ENCODE peak calls at places on chromosomes 7 and 10, in five cellular contexts. B is GM12878, U is HepG2, H is A549, C is K562. F is an unnamed sample.

GRCh38 chr10:43151371-43151770 is 13.1 kb downstream of the CSGALNACT2 start:
- DNase-seq in B (no peak), U (no peak), H (no peak), C (no peak), F (no peak)

GRCh38 chr7:11130012-11130411 is 156.3 kb downstream of the PHF14 start:
- DNase-seq in B (no peak), U (no peak), H (no peak), C (no peak), F (no peak)

GRCh38 chr10:62632071-62632809 is 172.3 kb upstream of the ADO start:
- DNase-seq in B (peak; percentile 80), U (no peak), H (peak; percentile 17), C (no peak), F (peak; percentile 90)

GRCh38 chr7:30472771-30473392 is 5.7 kb downstream of the NOD1 start:
- DNase-seq in B (no peak), U (no peak), H (no peak), C (no peak), F (no peak)

GRCh38 chr10:60526024-60526585 is 136.4 kb upstream of the ANK3 start:
- DNase-seq in B (no peak), U (no peak), H (no peak), C (no peak), F (no peak)

GRCh38 chr10:22042557-22043326 is 39.2 kb upstream of the DNAJC1 start:
- DNase-seq in B (no peak), U (no peak), H (peak; percentile 70), C (peak; percentile 59), F (peak; percentile 1)

GRCh38 chr7:139774376-139774775 is 3.4 kb downstream of the HIPK2 start:
- DNase-seq in B (no peak), U (no peak), H (no peak), C (no peak), F (no peak)

GRCh38 chr10:34985823-34986222 is 104.3 kb downstream of the CUL2 start:
- DNase-seq in B (no peak), U (peak; percentile 40), H (peak; percentile 45), C (no peak), F (peak; percentile 21)

GRCh38 chr10:104664205-104664604 is 23.1 kb downstream of the SORCS3 start:
- DNase-seq in B (no peak), U (peak; percentile 4), H (peak; percentile 17), C (no peak), F (no peak)

GRCh38 chr7:151404216-151405011 is 5.4 kb downstream of the WDR86 start:
- DNase-seq in B (no peak), U (no peak), H (peak; percentile 55), C (peak; percentile 91), F (no peak)

GRCh38 chr10:126561499-126562208 is 108.8 kb downstream of the C10orf90 start:
- DNase-seq in B (no peak), U (no peak), H (no peak), C (no peak), F (no peak)

GRCh38 chr7:17447728-17448478 is 149.5 kb downstream of the AHR start:
- DNase-seq in B (no peak), U (no peak), H (no peak), C (no peak), F (no peak)

GRCh38 chr10:121696854-121697253 is 98.6 kb upstream of the FGFR2 start:
- DNase-seq in B (no peak), U (peak; percentile 18), H (peak; percentile 35), C (peak; percentile 21), F (peak; percentile 43)

GRCh38 chr7:22319424-22320403 is 37.2 kb downstream of the RAPGEF5 start:
- DNase-seq in B (no peak), U (no peak), H (no peak), C (no peak), F (no peak)

GRCh38 chr10:113895018-113895417 is 40.6 kb downstream of the NHLRC2 start:
- DNase-seq in B (no peak), U (no peak), H (no peak), C (no peak), F (no peak)

GRCh38 chr10:66586073-66586472 is 339.8 kb upstream of the LRRTM3 start:
- DNase-seq in B (no peak), U (no peak), H (no peak), C (no peak), F (peak; percentile 22)

GRCh38 chr10:131963811-131964210 is 17.9 kb downstream of the BNIP3 start:
- DNase-seq in B (no peak), U (no peak), H (no peak), C (no peak), F (peak; percentile 55)

GRCh38 chr7:123070702-123071286 is 75.3 kb upstream of the TAS2R16 start:
- DNase-seq in B (no peak), U (peak; percentile 46), H (peak; percentile 39), C (no peak), F (peak; percentile 26)

GRCh38 chr10:114869500-114869899 is 47.9 kb downstream of the FHIP2A start:
- DNase-seq in B (no peak), U (no peak), H (no peak), C (no peak), F (peak; percentile 9)

GRCh38 chr10:112366992-112367391 is 6.9 kb upstream of the ACSL5 start:
- DNase-seq in B (no peak), U (no peak), H (no peak), C (no peak), F (no peak)

GRCh38 chr10:106996510-106996909 is 168.0 kb downstream of the SORCS1 start:
- DNase-seq in B (no peak), U (no peak), H (no peak), C (peak; percentile 48), F (no peak)

GRCh38 chr7:121608785-121609184 is 212.7 kb upstream of the FAM3C start:
- DNase-seq in B (no peak), U (no peak), H (no peak), C (no peak), F (no peak)

GRCh38 chr7:73303546-73303945 is 5.1 kb downstream of the NSUN5 start:
- DNase-seq in B (no peak), U (no peak), H (no peak), C (no peak), F (no peak)

GRCh38 chr7:43108255-43109011 is 4.0 kb upstream of the HECW1 start:
- DNase-seq in B (peak; percentile 31), U (peak; percentile 45), H (peak; percentile 58), C (peak; percentile 74), F (peak; percentile 55)

GRCh38 chr7:112449353-112449752 is 907 bp upstream of the IFRD1 start:
- DNase-seq in B (no peak), U (peak; percentile 60), H (peak; percentile 24), C (peak; percentile 22), F (peak; percentile 26)

GRCh38 chr7:24963218-24963617 is 16.8 kb downstream of the OSBPL3 start:
- DNase-seq in B (peak; percentile 88), U (no peak), H (no peak), C (no peak), F (peak; percentile 88)

GRCh38 chr10:96708456-96708855 is 11.9 kb downstream of the PIK3AP1 start:
- DNase-seq in B (no peak), U (no peak), H (no peak), C (no peak), F (peak; percentile 79)

GRCh38 chr10:6020806-6021205 is 41.4 kb downstream of the IL2RA start:
- DNase-seq in B (no peak), U (no peak), H (no peak), C (no peak), F (no peak)

GRCh38 chr7:117858731-117859130 is 14.5 kb downstream of the CTTNBP2 start:
- DNase-seq in B (no peak), U (no peak), H (no peak), C (no peak), F (no peak)

DNA sequence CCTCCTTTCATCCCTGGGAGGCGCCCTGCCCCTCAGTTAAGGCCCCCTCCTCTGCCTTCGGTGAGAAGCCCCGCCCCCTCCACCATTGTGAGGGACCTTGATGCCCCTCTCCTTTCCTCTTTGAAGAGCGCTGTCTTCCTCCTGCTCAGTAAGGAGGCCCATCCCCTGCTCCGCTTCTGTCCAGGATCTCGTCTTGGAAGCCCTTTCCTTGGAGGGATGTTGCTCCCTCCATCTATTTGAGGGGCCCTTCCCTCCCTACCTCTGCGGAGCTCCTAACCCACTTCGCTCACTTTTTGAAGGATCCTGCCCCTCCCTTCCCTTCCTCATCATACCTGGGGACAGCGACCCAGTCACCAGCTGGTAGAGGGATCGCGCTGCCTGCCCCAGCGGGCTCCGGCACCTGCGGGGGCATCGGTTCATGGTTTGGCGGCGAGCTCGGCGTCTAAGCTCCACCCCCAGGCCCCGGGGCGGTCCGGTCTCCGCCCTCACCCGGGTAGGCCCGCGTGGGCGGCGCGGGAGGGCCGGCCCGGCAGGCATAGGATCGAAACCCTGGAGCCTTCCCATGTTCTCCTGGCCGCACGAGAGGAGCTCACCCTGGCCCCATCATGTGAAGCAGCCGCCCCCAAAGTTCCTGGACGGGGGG is 4.1 kb downstream of the KCNIP2 start:
- DNase-seq in B (no peak), U (no peak), H (no peak), C (peak; percentile 76), F (no peak)
- TF ChIP-seq MYC in B (no peak), U (no peak), H (no peak), C (no peak), F (no peak)

GRCh38 chr7:37420931-37421330 is 27.7 kb downstream of the ELMO1 start:
- DNase-seq in B (no peak), U (no peak), H (no peak), C (no peak), F (no peak)

GRCh38 chr7:37419496-37419895 is 29.2 kb downstream of the ELMO1 start:
- DNase-seq in B (no peak), U (no peak), H (no peak), C (no peak), F (peak; percentile 33)

GRCh38 chr7:37424995-37425394 is 23.7 kb downstream of the ELMO1 start:
- DNase-seq in B (no peak), U (no peak), H (no peak), C (no peak), F (no peak)

GRCh38 chr7:37424532-37424931 is 24.1 kb downstream of the ELMO1 start:
- DNase-seq in B (no peak), U (no peak), H (no peak), C (no peak), F (no peak)

DNA sequence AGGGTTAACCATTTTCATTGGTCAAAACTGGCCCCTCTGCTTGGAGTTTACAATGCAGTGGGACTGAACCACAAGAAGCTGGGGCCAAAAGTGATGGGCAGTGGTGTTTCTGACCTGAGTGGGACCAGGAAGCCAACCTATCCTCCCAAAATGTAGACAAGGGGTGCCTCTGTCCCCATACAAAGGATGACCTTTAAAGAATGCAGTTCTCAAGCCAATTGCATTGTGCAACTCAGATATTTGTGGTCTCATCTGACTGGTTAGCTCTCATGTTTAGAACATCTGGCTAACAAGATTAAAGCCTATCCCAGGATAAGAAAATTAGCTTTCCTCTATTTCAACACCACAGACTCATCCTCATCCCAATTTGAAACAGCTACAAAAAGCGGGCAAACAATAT is 26.8 kb downstream of the ELMO1 start:
- DNase-seq in B (no peak), U (no peak), H (no peak), C (no peak), F (no peak)
- TF ChIP-seq MYC in B (no peak), U (no peak), H (no peak), C (no peak), F (no peak)

DNA sequence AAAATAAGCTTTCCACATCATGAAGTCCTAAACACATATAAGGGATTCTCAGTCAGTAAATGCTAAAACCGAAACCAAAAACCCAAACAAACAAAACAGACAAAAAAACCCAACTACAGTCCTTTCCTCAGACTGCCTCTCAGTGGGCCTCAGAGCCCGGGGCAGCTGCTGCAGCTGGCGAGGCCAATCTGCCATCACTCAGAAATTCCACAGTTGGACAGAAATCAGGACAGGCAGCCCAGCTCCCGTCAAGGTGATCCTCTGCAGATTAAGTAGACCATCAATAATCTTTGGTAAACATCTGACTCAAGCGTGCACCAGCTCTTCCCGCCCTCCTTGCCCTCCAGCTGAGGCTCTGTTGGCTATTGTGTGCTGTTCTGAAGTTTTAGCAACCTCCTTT is 142.2 kb downstream of the ATXN7L1 start:
- DNase-seq in B (no peak), U (peak; percentile 9), H (no peak), C (no peak), F (no peak)
- TF ChIP-seq MYC in B (no peak), U (no peak), H (no peak), C (no peak), F (no peak)

GRCh38 chr7:128883622-128884549 is 21.2 kb downstream of the ATP6V1F start:
- DNase-seq in B (peak; percentile 48), U (peak; percentile 44), H (peak; percentile 74), C (peak; percentile 95), F (peak; percentile 87)
- TF ChIP-seq MYC in B (no peak), U (peak; percentile 58), H (no peak), C (no peak), F (no peak)

F was measured in NB4.